ENCODE peak calls at places on chromosomes 1 and 21, in seven cellular contexts. Q is OCI-LY7; H is colonic mucosa; X is putamen; C is left cardiac atrium; Z is spleen; U is CD8-positive, alpha-beta T cell. V is an unnamed sample.

GRCh38 chr1:164565356-164565755 is 6.4 kb downstream of the PBX1 start:
- DNase-seq in C (no peak), Z (no peak), U (no peak), Q (no peak), X (no peak), H (no peak), V (no peak)

GRCh38 chr21:45220106-45220505 is 67.6 kb downstream of the POFUT2 start:
- DNase-seq in Z (no peak), X (no peak), Q (no peak), H (no peak), U (no peak), C (peak; percentile 41), V (no peak)

GRCh38 chr1:47785561-47786271 is 211.5 kb downstream of the TRABD2B start:
- DNase-seq in Z (no peak), U (no peak), C (peak; percentile 52), H (no peak), X (no peak), Q (no peak), V (no peak)

GRCh38 chr1:178124115-178124514 is 30.2 kb downstream of the RASAL2 start:
- DNase-seq in Z (no peak), H (no peak), U (no peak), X (no peak), C (no peak), Q (no peak), V (no peak)

GRCh38 chr21:37073417-37074194 is 552 bp downstream of the TTC3 start:
- DNase-seq in H (peak; percentile 67), C (peak; percentile 67), U (peak; percentile 72), Q (peak; percentile 52), Z (peak; percentile 94), X (peak; percentile 81), V (peak; percentile 77)

GRCh38 chr1:24149854-24150227 is 6.9 kb upstream of the IL22RA1 start:
- DNase-seq in Q (no peak), H (peak; percentile 82), X (peak; percentile 19), U (no peak), C (peak; percentile 75), Z (no peak), V (peak; percentile 47)

GRCh38 chr1:36157973-36158826 is 2.2 kb downstream of the MAP7D1 start:
- DNase-seq in U (no peak), X (no peak), C (no peak), Q (no peak), Z (no peak), H (no peak), V (no peak)

GRCh38 chr21:30478015-30478414 is 2.2 kb downstream of the KRTAP19-1 start:
- DNase-seq in Z (no peak), Q (no peak), U (no peak), C (no peak), X (no peak), H (no peak), V (no peak)

GRCh38 chr1:34013958-34014737 is 150.3 kb downstream of the HMGB4 start:
- DNase-seq in H (peak; percentile 22), X (no peak), C (no peak), U (no peak), Z (no peak), Q (no peak), V (no peak)

GRCh38 chr1:116182019-116182714 is 71.0 kb downstream of the MAB21L3 start:
- DNase-seq in Z (no peak), U (no peak), H (peak; percentile 6), Q (no peak), C (no peak), X (no peak), V (no peak)

GRCh38 chr1:86016076-86016746 is 140.4 kb downstream of the COL24A1 start:
- DNase-seq in U (no peak), X (no peak), Q (no peak), H (no peak), Z (no peak), C (no peak), V (no peak)

GRCh38 chr1:242205622-242206489 is 207.0 kb upstream of the MAP1LC3C start:
- DNase-seq in X (no peak), U (no peak), Q (no peak), C (no peak), H (no peak), Z (no peak), V (no peak)

GRCh38 chr1:157252473-157252872 is 114.3 kb upstream of the ETV3 start:
- DNase-seq in Z (no peak), X (no peak), C (no peak), Q (no peak), H (no peak), U (no peak), V (no peak)

GRCh38 chr1:223214272-223214807 is 71.3 kb upstream of the TLR5 start:
- DNase-seq in H (no peak), X (no peak), Z (no peak), U (no peak), Q (no peak), C (no peak), V (no peak)

GRCh38 chr1:43936470-43937151 is 3.0 kb downstream of the ARTN start:
- DNase-seq in X (no peak), H (peak; percentile 40), Z (no peak), Q (no peak), U (no peak), C (peak; percentile 49), V (no peak)

GRCh38 chr1:152926091-152926490 is 17.7 kb downstream of the IVL start:
- DNase-seq in U (no peak), X (no peak), H (no peak), C (no peak), Z (no peak), Q (peak; percentile 7), V (no peak)

GRCh38 chr1:62841587-62842169 is 57.7 kb downstream of the ATG4C start:
- DNase-seq in Q (peak; percentile 65), U (peak; percentile 27), C (no peak), H (peak; percentile 25), X (peak; percentile 80), Z (no peak), V (no peak)

GRCh38 chr1:229272164-229273158 is 1.6 kb downstream of the RAB4A start:
- DNase-seq in X (no peak), U (no peak), Q (no peak), H (peak; percentile 35), Z (no peak), C (no peak), V (no peak)

GRCh38 chr1:25847929-25848328 is 11.3 kb downstream of the AUNIP start:
- DNase-seq in U (no peak), C (no peak), X (no peak), Q (no peak), Z (no peak), H (no peak), V (no peak)

GRCh38 chr1:248853023-248853422 is 5.9 kb downstream of the ZNF692 start:
- DNase-seq in C (no peak), Z (peak; percentile 51), Q (no peak), H (no peak), U (no peak), X (no peak), V (no peak)

GRCh38 chr1:223319913-223320600 is 43.9 kb downstream of the SUSD4 start:
- DNase-seq in Z (no peak), Q (no peak), X (peak; percentile 51), C (no peak), H (no peak), U (no peak), V (no peak)

GRCh38 chr1:160522622-160523345 is at the start of gene SLAMF6:
- DNase-seq in X (no peak), Q (peak; percentile 81), C (no peak), Z (peak; percentile 70), H (peak; percentile 64), U (peak; percentile 42), V (no peak)

GRCh38 chr21:38121888-38122705 is 134.7 kb upstream of the KCNJ15 start:
- DNase-seq in X (no peak), Z (no peak), H (no peak), U (no peak), C (no peak), Q (no peak), V (no peak)

V was measured in NK-92 treated with Interleukin-12 subunit alpha and Interleukin-12 subunit beta, amount 100 ng/mL, for 24 hours.